ENCODE peak calls at places on chromosomes 16 and 17, in ten cellular contexts. L is lower lobe of right lung, C is AG10803, F is transverse colon, H is hepatocyte, I is A549, Q is osteoblast, W is epithelial cell of esophagus, M is tibial artery, A is left ventricle myocardium inferior. Z is an unnamed sample.

GRCh38 chr16:1621851-1622250 is 9.7 kb downstream of the CRAMP1 start:
- DNase-seq in L (no peak), Q (no peak), M (no peak), F (no peak), A (no peak), I (no peak), C (no peak), H (no peak), W (no peak), Z (no peak)

GRCh38 chr16:9316615-9317014 is 225.2 kb downstream of the HAPSTR1 start:
- DNase-seq in C (no peak), F (no peak), M (no peak), Q (no peak), I (no peak), L (no peak), A (no peak), H (peak; percentile 39), W (no peak), Z (no peak)

GRCh38 chr16:2468142-2468724 is 2.9 kb upstream of the NTN3 start:
- DNase-seq in A (no peak), W (peak; percentile 84), C (no peak), F (no peak), I (no peak), L (no peak), Q (peak; percentile 94), H (peak; percentile 48), M (no peak), Z (no peak)

GRCh38 chr16:64238576-64238975 is 883.3 kb downstream of the CDH11 start:
- DNase-seq in W (peak; percentile 37), I (no peak), F (no peak), Q (peak; percentile 84), L (no peak), M (no peak), A (no peak), C (peak; percentile 59), H (no peak), Z (no peak)

GRCh38 chr17:42982266-42982665 is 1.9 kb downstream of the RUNDC1 start:
- DNase-seq in Q (peak; percentile 2), H (no peak), A (no peak), C (no peak), W (no peak), L (no peak), F (no peak), I (no peak), M (no peak), Z (no peak)

GRCh38 chr17:37025241-37025640 is 76.5 kb downstream of the AATF start:
- DNase-seq in C (no peak), F (no peak), Q (no peak), W (no peak), M (no peak), H (peak; percentile 31), L (no peak), A (no peak), I (no peak), Z (no peak)

GRCh38 chr17:41695954-41696720 is 7.5 kb downstream of the EIF1 start:
- DNase-seq in I (peak; percentile 90), M (peak; percentile 77), L (no peak), C (peak; percentile 80), A (no peak), Q (peak; percentile 95), H (peak; percentile 89), F (peak; percentile 71), W (peak; percentile 77), Z (peak; percentile 86)

GRCh38 chr17:82913304-82914043 is 73.7 kb upstream of the ZNF750 start:
- DNase-seq in L (no peak), C (no peak), W (peak; percentile 27), M (no peak), Q (peak; percentile 78), I (peak; percentile 31), F (no peak), H (no peak), A (no peak), Z (no peak)

GRCh38 chr17:3788200-3788599 is 12.8 kb downstream of the ITGAE start:
- DNase-seq in L (no peak), Q (no peak), F (no peak), C (no peak), M (no peak), H (no peak), W (no peak), I (no peak), A (no peak), Z (no peak)

GRCh38 chr17:47731396-47731795 is 1.6 kb upstream of the TBX21 start:
- DNase-seq in A (no peak), H (no peak), C (no peak), Q (peak; percentile 63), W (no peak), I (no peak), M (peak; percentile 11), F (no peak), L (no peak), Z (no peak)

GRCh38 chr17:47732399-47733046 is 513 bp upstream of the TBX21 start:
- DNase-seq in Q (peak; percentile 79), H (no peak), F (no peak), M (peak; percentile 11), L (no peak), A (no peak), C (no peak), W (no peak), I (no peak), Z (no peak)

GRCh38 chr17:47735139-47735464 is 2.1 kb downstream of the TBX21 start:
- DNase-seq in C (no peak), W (no peak), H (no peak), L (no peak), M (no peak), Q (peak; percentile 54), A (no peak), I (no peak), F (no peak), Z (no peak)

GRCh38 chr17:47733414-47734288 is 615 bp downstream of the TBX21 start:
- DNase-seq in Q (peak; percentile 58), C (no peak), F (no peak), M (peak; percentile 61), H (no peak), A (no peak), L (no peak), I (no peak), W (no peak), Z (no peak)

GRCh38 chr17:47733047-47733413 is at the start of gene TBX21:
- DNase-seq in I (peak; percentile 80), L (peak; percentile 78), F (peak; percentile 87), Q (peak; percentile 87), M (peak; percentile 69), A (peak; percentile 57), W (peak; percentile 20), H (peak; percentile 70), C (peak; percentile 12), Z (no peak)
- TF ChIP-seq CTCF in I (peak; percentile 45), L (no peak), F (peak; percentile 14), Q (no peak), M (no peak), A (peak; percentile 40), W (no peak), H (no peak), C (peak; percentile 12), Z (no peak)

GRCh38 chr16:74603848-74604247 is 3.1 kb downstream of the GLG1 start:
- DNase-seq in I (no peak), F (no peak), W (no peak), L (no peak), M (peak; percentile 52), A (no peak), Q (no peak), H (no peak), C (no peak), Z (peak; percentile 40)
- H3K4me3 ChIP-seq in I (no peak overlapping the region), F (no peak overlapping the region), W (no peak overlapping the region), L (no peak overlapping the region), M (no peak overlapping the region), A (no peak overlapping the region), Q (no peak overlapping the region), H (no peak overlapping the region), C (no peak overlapping the region), Z (no peak overlapping the region)

GRCh38 chr16:81713295-81713772 is 65.8 kb upstream of the PLCG2 start:
- DNase-seq in W (no peak), C (no peak), H (no peak), M (no peak), Q (no peak), A (no peak), F (no peak), L (no peak), I (peak; percentile 44), Z (no peak)
- TF ChIP-seq CTCF in W (no peak), C (no peak), H (no peak), M (no peak), Q (no peak), A (no peak), F (no peak), L (no peak), I (no peak), Z (no peak)

GRCh38 chr17:848402-848801 is 66.2 kb downstream of the MRM3 start:
- DNase-seq in C (no peak), M (no peak), W (no peak), H (no peak), A (no peak), I (no peak), Q (peak; percentile 73), L (no peak), F (no peak), Z (no peak)

GRCh38 chr17:850086-850827 is 68.1 kb downstream of the MRM3 start:
- DNase-seq in C (no peak), I (no peak), Q (peak; percentile 13), L (no peak), H (no peak), A (no peak), F (no peak), M (peak; percentile 51), W (no peak), Z (no peak)

GRCh38 chr17:851986-852385 is 69.8 kb downstream of the MRM3 start:
- DNase-seq in L (no peak), A (no peak), Q (peak; percentile 23), F (no peak), C (no peak), H (no peak), I (no peak), M (no peak), W (no peak), Z (no peak)

GRCh38 chr17:846901-847777 is 65.0 kb downstream of the MRM3 start:
- DNase-seq in F (no peak), A (no peak), Q (peak; percentile 79), L (no peak), I (no peak), W (no peak), C (peak; percentile 76), M (no peak), H (no peak), Z (peak; percentile 11)

DNA sequence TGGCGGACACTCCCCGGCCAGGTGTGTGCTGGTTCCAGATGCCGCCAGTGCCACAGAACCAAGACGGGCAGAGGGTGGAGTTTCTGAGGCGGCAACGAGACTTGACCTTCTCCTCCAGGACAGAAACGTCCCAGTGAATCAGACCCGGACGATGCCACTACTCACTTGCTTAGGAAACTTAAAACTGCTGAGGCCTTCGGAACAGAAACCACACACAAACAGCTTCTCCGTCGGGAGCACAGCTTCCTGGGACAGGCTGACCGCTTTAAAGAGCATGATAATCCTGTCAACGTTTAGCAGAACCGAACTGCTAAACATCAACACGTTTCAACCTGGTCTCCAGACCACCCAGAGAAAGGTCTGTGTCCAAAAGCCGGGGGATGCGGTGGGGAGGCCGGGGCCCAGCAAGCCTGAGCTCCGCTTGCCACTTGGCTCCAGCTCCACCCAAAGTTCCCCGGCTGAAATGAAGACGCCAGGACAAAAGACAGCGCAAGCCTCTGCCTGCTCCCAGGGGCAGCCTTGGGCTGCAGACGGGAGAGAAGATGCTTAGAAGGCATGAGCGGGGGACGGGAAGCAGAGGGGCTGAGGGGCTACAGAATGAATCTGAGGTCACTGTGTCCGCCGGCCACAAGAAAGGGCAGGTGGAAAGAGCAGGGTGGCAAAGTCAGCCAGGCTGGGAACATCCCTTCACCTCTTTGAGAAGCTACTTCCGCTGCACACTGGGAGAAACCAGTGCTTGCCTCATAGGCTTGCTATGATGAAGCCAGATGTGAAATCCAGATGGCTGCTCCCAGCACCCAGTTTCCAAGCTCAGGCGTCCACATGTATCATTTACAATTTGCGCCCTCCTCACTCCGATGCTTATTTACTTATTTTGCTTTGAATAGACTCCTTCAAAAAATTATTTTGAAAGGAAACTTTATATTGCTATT is 68.9 kb downstream of the MRM3 start:
- DNase-seq in C (peak; percentile 85), F (no peak), L (no peak), A (peak; percentile 29), W (peak; percentile 57), I (no peak), Q (peak; percentile 96), H (no peak), M (peak; percentile 65), Z (peak; percentile 16)
- H3K4me3 ChIP-seq in C (peak overlapping the region; percentile 48), F (no peak overlapping the region), L (no peak overlapping the region), A (peak overlapping the region; percentile 36), W (no peak overlapping the region), I (no peak overlapping the region), Q (peak overlapping the region; percentile 55), H (no peak overlapping the region), M (peak overlapping the region; percentile 0), Z (no peak overlapping the region)

Z was measured in fibroblast of pulmonary artery.